ENCODE peak calls at places on chromosomes 6 and 20, in eight cellular contexts. F, A, D, O, Y, X, N and W are unnamed samples.
A peak's percentile ranks its signal among the peaks of the same experiment; 100 is the strongest.

GRCh38 chr6:52390361-52390727 is 28.4 kb downstream of the PAQR8 start:
- DNase-seq in F (peak; percentile 36), A (peak; percentile 49), D (peak; percentile 59), O (peak; percentile 73), Y (no peak), X (no peak), N (peak; percentile 86), W (peak; percentile 51)

GRCh38 chr6:166381733-166382499 is 824 bp downstream of the MPC1 start:
- DNase-seq in F (peak; percentile 71), A (no peak), D (peak; percentile 54), O (peak; percentile 68), Y (peak; percentile 91), X (peak; percentile 78), N (peak; percentile 72), W (peak; percentile 35)

GRCh38 chr20:1622450-1622849 is 2.6 kb upstream of the SIRPB1 start:
- DNase-seq in F (no peak), A (no peak), D (no peak), O (no peak), Y (no peak), X (no peak), N (peak; percentile 4), W (no peak)

GRCh38 chr6:52305948-52306767 is 21.6 kb upstream of the MCM3 start:
- DNase-seq in F (no peak), A (no peak), D (no peak), O (no peak), Y (no peak), X (no peak), N (no peak), W (no peak)

GRCh38 chr6:35173068-35174042 is 32.2 kb upstream of the TCP11 start:
- DNase-seq in F (no peak), A (no peak), D (no peak), O (no peak), Y (no peak), X (no peak), N (peak; percentile 74), W (peak; percentile 68)

GRCh38 chr6:19804362-19805145 is 32.6 kb upstream of the ID4 start:
- DNase-seq in F (peak; percentile 98), A (peak; percentile 94), D (peak; percentile 99), O (no peak), Y (peak; percentile 91), X (peak; percentile 97), N (peak; percentile 94), W (peak; percentile 96)

GRCh38 chr6:11388983-11389944 is 148.3 kb upstream of the TMEM170B start:
- DNase-seq in F (no peak), A (no peak), D (no peak), O (no peak), Y (no peak), X (no peak), N (no peak), W (no peak)

GRCh38 chr6:105757512-105758200 is 328.5 kb upstream of the PRDM1 start:
- DNase-seq in F (no peak), A (no peak), D (no peak), O (no peak), Y (no peak), X (no peak), N (peak; percentile 70), W (no peak)

GRCh38 chr6:87721311-87721710 is 19.3 kb upstream of the AKIRIN2 start:
- DNase-seq in F (peak; percentile 56), A (no peak), D (no peak), O (no peak), Y (no peak), X (no peak), N (no peak), W (peak; percentile 77)

GRCh38 chr6:148667395-148667794 is 79.4 kb upstream of the UST start:
- DNase-seq in F (no peak), A (no peak), D (no peak), O (no peak), Y (no peak), X (no peak), N (no peak), W (no peak)

GRCh38 chr6:157107915-157108651 is 215.2 kb downstream of the TMEM242 start:
- DNase-seq in F (peak; percentile 84), A (peak; percentile 74), D (peak; percentile 93), O (no peak), Y (no peak), X (no peak), N (peak; percentile 82), W (peak; percentile 88)

GRCh38 chr20:56656632-56657031 is 27.5 kb downstream of the TFAP2C start:
- DNase-seq in F (no peak), A (no peak), D (no peak), O (no peak), Y (no peak), X (no peak), N (no peak), W (peak; percentile 37)

GRCh38 chr6:33030245-33030644 is 20.9 kb upstream of the HLA-DOA start:
- DNase-seq in F (no peak), A (no peak), D (no peak), O (no peak), Y (no peak), X (no peak), N (no peak), W (no peak)
- H3K4me3 ChIP-seq in F (no peak overlapping the region), A (no peak overlapping the region), D (no peak overlapping the region), O (no peak overlapping the region), Y (no peak overlapping the region), X (no peak overlapping the region), N (no peak overlapping the region), W (no peak overlapping the region)

GRCh38 chr6:149871182-149871581 is 7.0 kb upstream of the LRP11 start:
- DNase-seq in F (no peak), A (no peak), D (no peak), O (no peak), Y (no peak), X (no peak), N (no peak), W (no peak)
- H3K4me3 ChIP-seq in F (no peak overlapping the region), A (no peak overlapping the region), D (no peak overlapping the region), O (no peak overlapping the region), Y (no peak overlapping the region), X (no peak overlapping the region), N (no peak overlapping the region), W (no peak overlapping the region)

DNA sequence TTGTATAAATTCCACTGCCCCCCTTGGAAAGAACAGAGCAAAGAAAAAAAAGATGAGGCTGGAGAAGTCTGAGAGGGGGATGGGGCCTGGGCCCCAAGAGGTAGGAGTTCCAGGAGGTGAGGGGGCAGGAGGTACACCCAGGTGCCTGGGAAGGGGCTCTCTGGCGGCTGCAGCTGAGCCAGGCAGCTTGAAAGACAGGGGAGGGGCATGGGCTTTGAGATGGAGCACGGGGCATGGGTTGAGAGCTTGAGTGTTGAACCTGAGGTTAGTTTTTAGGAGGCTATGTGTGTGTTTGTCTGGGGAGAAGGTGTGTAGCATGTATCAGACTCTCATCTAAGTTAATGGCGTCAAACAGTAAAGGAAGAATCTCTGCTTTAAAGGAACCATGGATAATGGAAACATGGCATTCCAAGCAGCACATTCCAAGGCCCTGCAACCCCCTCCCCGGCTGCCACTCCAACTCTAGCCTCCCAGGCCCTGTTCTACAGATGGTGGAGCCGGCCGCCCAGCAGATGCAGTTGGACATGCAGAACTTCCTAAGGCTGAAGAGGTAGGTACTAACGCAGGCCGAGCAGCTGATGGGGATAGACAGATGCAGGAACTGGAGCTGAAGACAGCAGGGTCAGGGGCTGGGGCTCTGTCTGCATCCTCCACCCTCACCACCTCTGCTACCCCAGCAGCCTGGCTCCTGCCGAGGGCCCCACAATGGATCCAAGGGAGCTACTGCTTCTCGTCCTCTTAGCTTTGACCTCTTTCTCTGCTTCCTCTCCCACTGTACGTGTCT is 42.1 kb downstream of the MDFI start:
- DNase-seq in F (no peak), A (no peak), D (no peak), O (no peak), Y (no peak), X (no peak), N (no peak), W (no peak)
- H3K4me3 ChIP-seq in F (no peak overlapping the region), A (no peak overlapping the region), D (no peak overlapping the region), O (no peak overlapping the region), Y (no peak overlapping the region), X (no peak overlapping the region), N (no peak overlapping the region), W (no peak overlapping the region)

GRCh38 chr6:72619883-72620696 is 1.8 kb upstream of the KCNQ5 start:
- DNase-seq in F (peak; percentile 62), A (no peak), D (peak; percentile 51), O (peak; percentile 75), Y (peak; percentile 60), X (peak; percentile 24), N (no peak), W (peak; percentile 42)
- H3K4me3 ChIP-seq in F (peak overlapping the region; percentile 63), A (peak overlapping the region; percentile 73), D (peak overlapping the region; percentile 70), O (peak overlapping the region; percentile 80), Y (peak overlapping the region; percentile 39), X (peak overlapping the region; percentile 23), N (no peak overlapping the region), W (peak overlapping the region; percentile 72)

DNA sequence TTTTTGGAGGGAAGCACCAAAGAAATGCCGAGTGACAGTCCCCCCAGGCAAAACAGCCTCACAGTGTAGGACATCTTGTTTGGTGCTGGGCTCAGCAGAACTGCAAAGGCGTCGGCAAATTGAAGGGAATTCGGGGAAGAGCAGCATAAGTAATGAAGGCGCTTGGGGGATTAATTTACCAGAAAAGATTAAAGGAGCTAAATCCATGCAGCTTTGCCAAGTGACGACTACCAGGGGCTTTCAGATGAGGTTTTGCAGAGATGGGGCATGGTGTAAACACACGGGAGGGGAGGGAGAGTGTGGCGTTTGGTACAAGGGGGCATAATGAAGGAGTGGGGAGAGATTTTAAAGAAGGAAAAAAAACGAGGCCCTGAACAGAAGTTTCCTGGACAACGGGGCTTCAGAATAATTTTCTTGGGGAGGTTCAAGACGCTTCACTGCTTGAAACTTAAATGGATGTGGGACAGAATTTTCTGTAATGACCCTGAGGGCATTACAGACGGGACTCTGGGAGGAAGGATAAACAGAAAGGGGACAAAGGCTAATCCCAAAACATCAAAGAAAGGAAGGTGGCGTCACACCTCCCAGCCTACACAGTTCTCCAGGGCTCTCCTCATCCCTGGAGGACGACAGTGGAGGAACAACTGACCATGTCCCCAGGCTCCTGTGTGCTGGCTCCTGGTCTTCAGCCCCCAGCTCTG is 45.4 kb upstream of the CDH22 start:
- DNase-seq in F (no peak), A (no peak), D (no peak), O (no peak), Y (peak; percentile 10), X (no peak), N (no peak), W (no peak)
- H3K4me3 ChIP-seq in F (no peak overlapping the region), A (no peak overlapping the region), D (no peak overlapping the region), O (no peak overlapping the region), Y (no peak overlapping the region), X (no peak overlapping the region), N (no peak overlapping the region), W (no peak overlapping the region)

GRCh38 chr6:45533394-45533793 is 155.7 kb upstream of the SUPT3H start:
- DNase-seq in F (peak; percentile 48), A (no peak), D (peak; percentile 43), O (no peak), Y (no peak), X (no peak), N (no peak), W (peak; percentile 38)
- H3K4me3 ChIP-seq in F (peak overlapping the region; percentile 74), A (no peak overlapping the region), D (no peak overlapping the region), O (no peak overlapping the region), Y (no peak overlapping the region), X (no peak overlapping the region), N (no peak overlapping the region), W (peak overlapping the region; percentile 40)